ENCODE peak calls at places on chromosome 15, in five cellular contexts. R is heart left ventricle, W is mammary epithelial cell, F is uterus, C is mesothelial cell of epicardium. J is an unnamed sample.

GRCh38 chr15:68379759-68380290 is 52.1 kb downstream of the ITGA11 start:
- DNase-seq in W (no peak), F (no peak), R (peak; percentile 5), C (no peak), J (no peak)

GRCh38 chr15:71874245-71874644 is 63.9 kb downstream of the NR2E3 start:
- DNase-seq in C (no peak), R (no peak), W (no peak), F (no peak), J (peak; percentile 39)

GRCh38 chr15:32790352-32790999 is 72.7 kb downstream of the GREM1 start:
- DNase-seq in F (no peak), R (no peak), C (no peak), W (peak; percentile 9), J (no peak)

GRCh38 chr15:66940368-66940767 is 125.0 kb upstream of the SMAD3 start:
- DNase-seq in W (peak; percentile 73), C (no peak), F (no peak), R (no peak), J (peak; percentile 50)

GRCh38 chr15:73957276-73957675 is 31.0 kb downstream of the LOXL1 start:
- DNase-seq in C (no peak), W (peak; percentile 48), F (no peak), R (no peak), J (no peak)

GRCh38 chr15:51931638-51932037 is 39.9 kb downstream of the LEO1 start:
- DNase-seq in C (no peak), R (no peak), W (peak; percentile 67), F (no peak), J (no peak)

GRCh38 chr15:92810418-92811138 is 89.5 kb upstream of the CHD2 start:
- DNase-seq in W (peak; percentile 75), R (peak; percentile 74), F (peak; percentile 85), C (no peak), J (no peak)

GRCh38 chr15:27949089-27949488 is 150.0 kb downstream of the OCA2 start:
- DNase-seq in C (no peak), F (no peak), R (no peak), W (no peak), J (no peak)

GRCh38 chr15:62115847-62116246 is 49.1 kb downstream of the C2CD4A start:
- DNase-seq in R (no peak), F (no peak), W (no peak), C (no peak), J (no peak)

GRCh38 chr15:88185584-88185983 is 71.0 kb downstream of the NTRK3 start:
- DNase-seq in W (no peak), R (no peak), C (no peak), F (no peak), J (no peak)

GRCh38 chr15:34754674-34755418 is at the start of gene GJD2:
- DNase-seq in F (no peak), R (no peak), W (no peak), C (peak; percentile 21), J (no peak)

GRCh38 chr15:31200735-31201151 is 99.2 kb upstream of the TRPM1 start:
- DNase-seq in C (peak; percentile 60), R (peak; percentile 83), F (no peak), W (peak; percentile 36), J (no peak)

GRCh38 chr15:54119056-54119455 is 140.8 kb downstream of the UNC13C start:
- DNase-seq in C (no peak), W (no peak), F (no peak), R (no peak), J (no peak)

GRCh38 chr15:69743091-69743490 is 290.5 kb downstream of the RPLP1 start:
- DNase-seq in W (no peak), R (no peak), C (no peak), F (no peak), J (no peak)

GRCh38 chr15:61281328-61281727 is 52.2 kb upstream of the RORA start:
- DNase-seq in F (no peak), C (no peak), R (no peak), W (no peak), J (no peak)

GRCh38 chr15:68475449-68475848 is 43.5 kb upstream of the ITGA11 start:
- DNase-seq in W (no peak), R (no peak), F (no peak), C (no peak), J (no peak)

GRCh38 chr15:101159096-101159935 is 92.5 kb downstream of the CHSY1 start:
- DNase-seq in W (no peak), R (no peak), F (no peak), C (no peak), J (no peak)

GRCh38 chr15:48285329-48286214 is 45.7 kb upstream of the DUT start:
- DNase-seq in C (no peak), F (peak; percentile 43), R (peak; percentile 41), W (peak; percentile 63), J (peak; percentile 53)

GRCh38 chr15:58748040-58748786 is 1.3 kb downstream of the ADAM10 start:
- DNase-seq in R (no peak), W (peak; percentile 29), C (no peak), F (no peak), J (peak; percentile 20)

GRCh38 chr15:66184936-66185790 is 68.4 kb downstream of the MEGF11 start:
- DNase-seq in R (no peak), C (no peak), F (no peak), W (no peak), J (no peak)

GRCh38 chr15:99121207-99121606 is 16.3 kb downstream of the SYNM start:
- DNase-seq in F (no peak), C (no peak), W (no peak), R (no peak), J (no peak)

GRCh38 chr15:68935400-68935937 is 5.1 kb downstream of the SPESP1 start:
- DNase-seq in C (no peak), W (no peak), R (no peak), F (no peak), J (no peak)

GRCh38 chr15:62777657-62778056 is 264.9 kb upstream of the TPM1 start:
- DNase-seq in C (no peak), R (no peak), F (no peak), W (no peak), J (no peak)

GRCh38 chr15:91853501-91853967 is at the start of gene SLCO3A1:
- DNase-seq in R (peak; percentile 88), F (peak; percentile 77), C (peak; percentile 45), W (peak; percentile 72), J (no peak)

GRCh38 chr15:63930034-63930433 is 96.3 kb upstream of the HERC1 start:
- DNase-seq in C (no peak), R (no peak), F (no peak), W (no peak), J (no peak)

GRCh38 chr15:92570391-92570790 is 85.2 kb downstream of the FAM174B start:
- DNase-seq in C (no peak), R (no peak), F (no peak), W (no peak), J (no peak)

GRCh38 chr15:64105113-64105704 is 9.4 kb downstream of the SNX1 start:
- DNase-seq in R (peak; percentile 28), F (peak; percentile 49), W (no peak), C (no peak), J (no peak)

GRCh38 chr15:77819841-77820728 is 187.4 kb upstream of the LINGO1 start:
- DNase-seq in F (no peak), R (no peak), C (no peak), W (peak; percentile 17), J (no peak)

GRCh38 chr15:48119277-48119676 is 1.5 kb upstream of the SLC24A5 start:
- DNase-seq in W (no peak), F (no peak), R (no peak), C (no peak), J (no peak)

GRCh38 chr15:24862726-24863521 is 91.9 kb upstream of the SNRPN start:
- DNase-seq in R (no peak), W (no peak), C (no peak), F (no peak), J (no peak)

GRCh38 chr15:90291679-90292356 is 26.3 kb downstream of the NGRN start:
- DNase-seq in W (peak; percentile 21), R (no peak), F (no peak), C (no peak), J (peak; percentile 32)

GRCh38 chr15:90287096-90287495 is 21.6 kb downstream of the NGRN start:
- DNase-seq in R (no peak), C (no peak), F (no peak), W (no peak), J (no peak)

GRCh38 chr15:90286678-90287077 is 21.2 kb downstream of the NGRN start:
- DNase-seq in C (no peak), W (no peak), F (no peak), R (no peak), J (peak; percentile 47)
- TF ChIP-seq CTCF in C (no peak), W (peak; percentile 38), F (peak; percentile 33), R (peak; percentile 31), J (peak; percentile 73)

GRCh38 chr15:84942456-84942855 is 39.2 kb upstream of the PDE8A start:
- DNase-seq in W (no peak), F (no peak), C (no peak), R (no peak), J (no peak)
- TF ChIP-seq CTCF in W (no peak), F (no peak), C (no peak), R (no peak), J (no peak)

GRCh38 chr15:36239509-36239908 is 339.9 kb upstream of the CDIN1 start:
- DNase-seq in F (no peak), W (no peak), C (no peak), R (no peak), J (no peak)
- TF ChIP-seq CTCF in F (no peak), W (no peak), C (no peak), R (no peak), J (no peak)

GRCh38 chr15:45320581-45320980 is 57.8 kb downstream of the GATM start:
- DNase-seq in F (no peak), W (peak; percentile 78), R (no peak), C (no peak), J (no peak)

GRCh38 chr15:45319472-45320214 is 58.7 kb downstream of the GATM start:
- DNase-seq in W (no peak), F (no peak), R (no peak), C (no peak), J (no peak)

DNA sequence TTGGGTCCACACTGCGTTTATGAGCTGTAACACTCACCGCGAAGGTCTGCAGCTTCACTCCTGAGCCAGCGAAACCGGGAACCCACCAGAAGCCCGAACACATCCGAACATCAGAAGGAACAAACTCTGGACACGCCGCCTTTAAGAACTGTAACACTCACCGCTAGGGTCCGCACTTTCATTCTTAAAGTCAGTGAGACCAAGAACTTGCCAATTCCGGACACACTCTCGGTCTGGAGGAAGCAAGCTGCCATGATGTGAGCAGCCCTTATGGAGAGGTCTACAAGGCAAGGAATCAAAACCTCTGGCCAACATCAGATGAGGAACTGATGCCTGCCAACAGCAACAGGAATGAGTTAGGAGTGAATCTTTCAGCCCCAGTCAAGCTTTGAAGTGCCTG is 62.9 kb downstream of the SLC28A2 start:
- DNase-seq in C (no peak), F (no peak), W (no peak), R (peak; percentile 23), J (no peak)
- TF ChIP-seq CTCF in C (no peak), F (no peak), W (no peak), R (peak; percentile 23), J (peak; percentile 19)

DNA sequence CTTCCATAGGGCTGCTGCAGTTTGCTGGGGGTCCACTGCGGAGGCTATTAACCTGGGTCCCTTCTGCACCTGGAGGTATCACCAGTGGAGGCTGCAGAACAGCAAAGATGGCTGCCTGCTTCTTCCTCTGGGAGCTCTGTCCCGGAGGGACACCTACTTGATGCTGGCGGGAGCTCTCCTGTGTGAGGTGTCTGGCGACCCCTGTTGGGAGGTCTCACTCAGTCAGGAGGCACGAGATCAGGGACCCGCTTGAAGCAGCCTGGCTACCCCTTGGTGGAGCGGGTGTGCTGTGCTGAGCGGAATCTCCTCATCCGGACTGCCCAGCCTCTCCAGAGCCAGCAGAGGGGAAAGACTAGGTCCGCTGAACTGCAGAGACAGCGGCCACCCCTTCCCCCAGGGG is 56.0 kb upstream of the CTXND1 start:
- DNase-seq in F (no peak), C (no peak), W (no peak), R (no peak), J (no peak)
- TF ChIP-seq CTCF in F (no peak), C (no peak), W (no peak), R (no peak), J (no peak)

J was measured in GM10248.